ENCODE peak calls at places on chromosome 10, in eight cellular contexts. One of them, this sample, is unnamed. For H3K4me1, the result is how much of the 10 kb centered on the place peaks cover.

GRCh38 chr10:94018107-94018506 is 24.4 kb downstream of the PLCE1 start:
- DNase-seq in HepG2: no peak
- DNase-seq in IMR-90: no peak
- DNase-seq in gastrocnemius medialis: no peak
- DNase-seq in spleen: no peak
- DNase-seq in A549: no peak
- DNase-seq in transverse colon: peak
- DNase-seq in upper lobe of left lung: no peak
- DNase-seq in this sample: no peak

GRCh38 chr10:69657417-69657816 is 27.4 kb downstream of the FAM241B start:
- DNase-seq in HepG2: no peak
- DNase-seq in IMR-90: peak
- DNase-seq in gastrocnemius medialis: no peak
- DNase-seq in spleen: peak
- DNase-seq in A549: no peak
- DNase-seq in transverse colon: no peak
- DNase-seq in upper lobe of left lung: no peak
- DNase-seq in this sample: no peak

GRCh38 chr10:95035343-95036283 is 33.7 kb downstream of the CYP2C8 start:
- DNase-seq in HepG2: no peak
- DNase-seq in IMR-90: no peak
- DNase-seq in gastrocnemius medialis: no peak
- DNase-seq in spleen: no peak
- DNase-seq in A549: no peak
- DNase-seq in transverse colon: no peak
- DNase-seq in upper lobe of left lung: no peak
- DNase-seq in this sample: no peak

GRCh38 chr10:104406715-104407517 is 53.3 kb downstream of the CFAP58 start:
- DNase-seq in HepG2: peak
- DNase-seq in IMR-90: peak
- DNase-seq in gastrocnemius medialis: no peak
- DNase-seq in spleen: no peak
- DNase-seq in A549: peak
- DNase-seq in transverse colon: no peak
- DNase-seq in upper lobe of left lung: no peak
- DNase-seq in this sample: no peak

GRCh38 chr10:33277135-33277536 is 57.3 kb downstream of the NRP1 start:
- DNase-seq in HepG2: no peak
- DNase-seq in IMR-90: peak
- DNase-seq in gastrocnemius medialis: peak
- DNase-seq in spleen: no peak
- DNase-seq in A549: peak
- DNase-seq in transverse colon: no peak
- DNase-seq in upper lobe of left lung: peak
- DNase-seq in this sample: peak

GRCh38 chr10:120506674-120507073 is 49.6 kb downstream of the PLPP4 start:
- DNase-seq in HepG2: no peak
- DNase-seq in IMR-90: no peak
- DNase-seq in gastrocnemius medialis: no peak
- DNase-seq in spleen: no peak
- DNase-seq in A549: no peak
- DNase-seq in transverse colon: no peak
- DNase-seq in upper lobe of left lung: no peak
- DNase-seq in this sample: no peak

GRCh38 chr10:51789903-51790302 is 90.5 kb upstream of the CSTF2T start:
- DNase-seq in HepG2: no peak
- DNase-seq in IMR-90: no peak
- DNase-seq in gastrocnemius medialis: no peak
- DNase-seq in spleen: no peak
- DNase-seq in A549: no peak
- DNase-seq in transverse colon: no peak
- DNase-seq in upper lobe of left lung: no peak
- DNase-seq in this sample: no peak

GRCh38 chr10:59606551-59606961 is 103.1 kb downstream of the SLC16A9 start:
- DNase-seq in HepG2: no peak
- DNase-seq in IMR-90: peak
- DNase-seq in gastrocnemius medialis: no peak
- DNase-seq in spleen: no peak
- DNase-seq in A549: no peak
- DNase-seq in transverse colon: no peak
- DNase-seq in upper lobe of left lung: no peak
- DNase-seq in this sample: peak

GRCh38 chr10:60827791-60828488 is 49.7 kb downstream of the CDK1 start:
- DNase-seq in HepG2: peak
- DNase-seq in IMR-90: peak
- DNase-seq in gastrocnemius medialis: no peak
- DNase-seq in spleen: no peak
- DNase-seq in A549: no peak
- DNase-seq in transverse colon: no peak
- DNase-seq in upper lobe of left lung: no peak
- DNase-seq in this sample: no peak

GRCh38 chr10:24315211-24315610 is 106.3 kb downstream of the KIAA1217 start:
- DNase-seq in HepG2: no peak
- DNase-seq in IMR-90: no peak
- DNase-seq in gastrocnemius medialis: no peak
- DNase-seq in spleen: no peak
- DNase-seq in A549: no peak
- DNase-seq in transverse colon: no peak
- DNase-seq in upper lobe of left lung: no peak
- DNase-seq in this sample: no peak

GRCh38 chr10:86693721-86694369 is 25.5 kb downstream of the LDB3 start:
- DNase-seq in HepG2: peak
- DNase-seq in IMR-90: peak
- DNase-seq in gastrocnemius medialis: no peak
- DNase-seq in spleen: no peak
- DNase-seq in A549: peak
- DNase-seq in transverse colon: peak
- DNase-seq in upper lobe of left lung: no peak
- DNase-seq in this sample: peak

GRCh38 chr10:9853405-9854010 is 1164.2 kb upstream of the CELF2 start:
- DNase-seq in HepG2: no peak
- DNase-seq in IMR-90: no peak
- DNase-seq in gastrocnemius medialis: no peak
- DNase-seq in spleen: no peak
- DNase-seq in A549: no peak
- DNase-seq in transverse colon: no peak
- DNase-seq in upper lobe of left lung: no peak
- DNase-seq in this sample: no peak

GRCh38 chr10:25758041-25758457 is 176.0 kb upstream of the MYO3A start:
- DNase-seq in HepG2: peak
- DNase-seq in IMR-90: no peak
- DNase-seq in gastrocnemius medialis: no peak
- DNase-seq in spleen: no peak
- DNase-seq in A549: peak
- DNase-seq in transverse colon: no peak
- DNase-seq in upper lobe of left lung: no peak
- DNase-seq in this sample: peak

GRCh38 chr10:125431149-125431548 is 251.8 kb downstream of the TEX36 start:
- DNase-seq in HepG2: no peak
- DNase-seq in IMR-90: no peak
- DNase-seq in gastrocnemius medialis: no peak
- DNase-seq in spleen: no peak
- DNase-seq in A549: no peak
- DNase-seq in transverse colon: no peak
- DNase-seq in upper lobe of left lung: no peak
- DNase-seq in this sample: no peak
- TF ChIP-seq CTCF in HepG2: no peak
- TF ChIP-seq CTCF in IMR-90: no peak
- TF ChIP-seq CTCF in gastrocnemius medialis: no peak
- TF ChIP-seq CTCF in spleen: no peak
- TF ChIP-seq CTCF in A549: no peak
- TF ChIP-seq CTCF in transverse colon: no peak
- TF ChIP-seq CTCF in upper lobe of left lung: no peak
- TF ChIP-seq CTCF in this sample: no peak

DNA sequence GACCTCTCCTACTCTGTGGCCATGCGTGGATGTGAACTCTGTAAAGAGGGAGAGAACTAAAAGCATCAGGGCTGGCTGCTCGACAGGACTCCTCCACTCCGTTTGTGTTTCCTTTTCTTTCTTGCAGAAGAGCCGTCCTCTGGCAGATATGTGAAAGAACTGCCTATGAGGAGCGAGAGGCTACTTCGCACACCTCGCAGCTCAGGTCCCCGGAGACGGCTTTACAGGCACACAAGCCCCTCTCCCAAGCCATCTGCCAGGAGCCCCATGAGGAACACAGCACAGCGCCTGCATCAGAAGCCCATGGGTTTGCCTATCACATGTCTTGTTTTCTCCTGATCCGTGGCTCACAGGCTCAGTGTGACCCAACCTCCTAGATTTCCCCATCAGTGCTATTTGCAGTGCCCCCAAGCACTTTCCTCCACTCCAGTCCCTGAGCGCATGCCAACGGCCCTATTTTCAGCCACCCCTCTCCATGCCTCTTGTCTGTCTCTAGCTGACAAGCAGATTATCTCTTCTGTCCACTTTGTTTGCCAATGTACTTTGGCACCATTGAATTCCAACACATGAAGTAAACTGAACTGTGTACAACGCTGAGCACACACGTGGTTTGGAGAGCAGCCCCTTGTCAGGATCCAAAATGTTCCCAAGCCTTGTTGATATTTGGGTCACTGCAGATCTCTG is 164.3 kb upstream of the AKR1E2 start:
- DNase-seq in HepG2: peak
- DNase-seq in IMR-90: no peak
- DNase-seq in gastrocnemius medialis: peak
- DNase-seq in spleen: peak
- DNase-seq in A549: no peak
- DNase-seq in transverse colon: peak
- DNase-seq in upper lobe of left lung: peak
- DNase-seq in this sample: no peak
- TF ChIP-seq POLR2A in HepG2: no peak
- TF ChIP-seq POLR2A in IMR-90: no peak
- TF ChIP-seq POLR2A in gastrocnemius medialis: peak
- TF ChIP-seq POLR2A in spleen: no peak
- TF ChIP-seq POLR2A in A549: no peak
- TF ChIP-seq POLR2A in transverse colon: no peak
- TF ChIP-seq POLR2A in upper lobe of left lung: peak
- TF ChIP-seq POLR2A in this sample: no peak

GRCh38 chr10:75228834-75229233 is 6.9 kb downstream of the COMTD1 start:
- DNase-seq in HepG2: no peak
- DNase-seq in IMR-90: no peak
- DNase-seq in gastrocnemius medialis: peak
- DNase-seq in spleen: no peak
- DNase-seq in A549: no peak
- DNase-seq in transverse colon: no peak
- DNase-seq in upper lobe of left lung: no peak
- DNase-seq in this sample: no peak
- H3K4me1 ChIP-seq in HepG2: under half
- H3K4me1 ChIP-seq in IMR-90: under half
- H3K4me1 ChIP-seq in gastrocnemius medialis: half or more
- H3K4me1 ChIP-seq in spleen: under half
- H3K4me1 ChIP-seq in A549: half or more
- H3K4me1 ChIP-seq in transverse colon: under half
- H3K4me1 ChIP-seq in upper lobe of left lung: half or more
- H3K4me1 ChIP-seq in this sample: under half

GRCh38 chr10:101142533-101143353 is 11.6 kb downstream of the TLX1 start:
- DNase-seq in HepG2: no peak
- DNase-seq in IMR-90: no peak
- DNase-seq in gastrocnemius medialis: no peak
- DNase-seq in spleen: no peak
- DNase-seq in A549: no peak
- DNase-seq in transverse colon: no peak
- DNase-seq in upper lobe of left lung: peak
- DNase-seq in this sample: no peak
- TF ChIP-seq CTCF in HepG2: no peak
- TF ChIP-seq CTCF in IMR-90: no peak
- TF ChIP-seq CTCF in gastrocnemius medialis: no peak
- TF ChIP-seq CTCF in spleen: no peak
- TF ChIP-seq CTCF in A549: no peak
- TF ChIP-seq CTCF in transverse colon: peak
- TF ChIP-seq CTCF in upper lobe of left lung: no peak
- TF ChIP-seq CTCF in this sample: no peak

GRCh38 chr10:13219685-13220670 is 14.2 kb downstream of the UCMA start:
- DNase-seq in HepG2: peak
- DNase-seq in IMR-90: peak
- DNase-seq in gastrocnemius medialis: peak
- DNase-seq in spleen: no peak
- DNase-seq in A549: peak
- DNase-seq in transverse colon: peak
- DNase-seq in upper lobe of left lung: no peak
- DNase-seq in this sample: no peak
- TF ChIP-seq POLR2A in HepG2: no peak
- TF ChIP-seq POLR2A in IMR-90: no peak
- TF ChIP-seq POLR2A in gastrocnemius medialis: no peak
- TF ChIP-seq POLR2A in spleen: no peak
- TF ChIP-seq POLR2A in A549: no peak
- TF ChIP-seq POLR2A in transverse colon: no peak
- TF ChIP-seq POLR2A in upper lobe of left lung: no peak
- TF ChIP-seq POLR2A in this sample: no peak